ENCODE peak calls at places on chromosomes 2 and 18, in nine cellular contexts. T is iris pigment epithelial cell; R is endothelial cell; W is neural progenitor cell; L is activated CD4-positive, alpha-beta T cell treated with anti-CD3 and anti-CD28 coated beads for 24 hours; F is M059J; H is T-cell; X is OCI-LY7; S is mesothelial cell of epicardium. A is an unnamed sample.

GRCh38 chr18:51053822-51054221 is 23.8 kb downstream of the SMAD4 start:
- DNase-seq in S (no peak), F (peak), X (no peak), L (no peak), T (no peak), H (no peak), W (no peak), R (no peak), A (no peak)

GRCh38 chr2:283996-284794 is 3.7 kb downstream of the ALKAL2 start:
- DNase-seq in T (peak), X (no peak), S (no peak), H (no peak), F (peak), L (no peak), W (peak), R (no peak), A (peak)

GRCh38 chr2:204129591-204130270 is 193.2 kb downstream of the ICOS start:
- DNase-seq in X (no peak), H (no peak), T (no peak), L (no peak), F (no peak), W (no peak), S (no peak), R (no peak), A (no peak)

GRCh38 chr2:5981241-5982055 is 289.3 kb downstream of the SOX11 start:
- DNase-seq in R (peak), F (no peak), S (peak), W (peak), X (peak), L (no peak), H (no peak), T (peak), A (peak)

GRCh38 chr2:76447294-76447693 is 736.6 kb upstream of the GCFC2 start:
- DNase-seq in L (no peak), X (no peak), T (no peak), H (no peak), R (no peak), S (no peak), F (no peak), W (no peak), A (no peak)

GRCh38 chr18:54612237-54612636 is 21.2 kb downstream of the DYNAP start:
- DNase-seq in S (no peak), T (peak), X (no peak), R (no peak), H (no peak), W (no peak), F (peak), L (no peak), A (no peak)

GRCh38 chr2:109213646-109214417 is 84.8 kb downstream of the SH3RF3 start:
- DNase-seq in S (no peak), L (peak), W (no peak), H (peak), R (no peak), T (peak), X (no peak), F (peak), A (no peak)

GRCh38 chr18:74373428-74373827 is 57.8 kb downstream of the C18orf63 start:
- DNase-seq in R (no peak), T (no peak), H (peak), X (no peak), W (no peak), S (no peak), L (no peak), F (no peak), A (no peak)

GRCh38 chr2:36376319-36376765 is 20.8 kb downstream of the CRIM1 start:
- DNase-seq in H (no peak), F (peak), L (no peak), S (peak), T (peak), W (no peak), X (no peak), R (no peak), A (no peak)

GRCh38 chr2:174585111-174585510 is 12.5 kb downstream of the WIPF1 start:
- DNase-seq in H (no peak), T (no peak), X (no peak), F (no peak), S (no peak), W (no peak), L (no peak), R (no peak), A (no peak)

GRCh38 chr18:49898421-49898820 is 85.1 kb upstream of the ACAA2 start:
- DNase-seq in F (peak), L (peak), R (peak), H (peak), X (peak), T (peak), W (peak), S (peak), A (peak)

GRCh38 chr2:105329197-105329554 is 359 bp downstream of the TGFBRAP1 start:
- DNase-seq in T (no peak), X (peak), F (no peak), L (peak), S (no peak), W (no peak), H (no peak), R (no peak), A (no peak)

GRCh38 chr2:120262150-120262549 is 9.5 kb downstream of the RALB start:
- DNase-seq in H (no peak), X (no peak), T (no peak), R (no peak), W (no peak), F (no peak), L (no peak), S (no peak), A (no peak)

GRCh38 chr2:208266641-208267335 is 733 bp downstream of the PIKFYVE start:
- DNase-seq in W (no peak), S (no peak), F (no peak), X (peak), H (no peak), T (peak), R (no peak), L (no peak), A (no peak)

GRCh38 chr2:112636605-112637288 is 9.0 kb upstream of the SLC20A1 start:
- DNase-seq in R (no peak), T (no peak), W (no peak), X (peak), L (no peak), H (no peak), S (no peak), F (no peak), A (no peak)

GRCh38 chr2:157053876-157054275 is 203.6 kb upstream of the GALNT5 start:
- DNase-seq in W (no peak), F (no peak), S (no peak), H (no peak), R (no peak), L (no peak), T (peak), X (no peak), A (no peak)

GRCh38 chr2:158131919-158132566 is 30.4 kb downstream of the UPP2 start:
- DNase-seq in F (no peak), L (no peak), R (no peak), W (no peak), T (no peak), S (no peak), X (no peak), H (no peak), A (no peak)

GRCh38 chr2:220708366-220708765 is 863.7 kb downstream of the EPHA4 start:
- DNase-seq in L (no peak), X (no peak), R (no peak), T (peak), W (no peak), F (no peak), H (no peak), S (no peak), A (no peak)

GRCh38 chr2:37894047-37894446 is 31.0 kb upstream of the RMDN2 start:
- DNase-seq in W (no peak), H (no peak), L (no peak), F (no peak), S (no peak), X (no peak), T (no peak), R (no peak), A (no peak)

GRCh38 chr18:48959921-48960920 is 9.5 kb upstream of the SMAD7 start:
- DNase-seq in T (no peak), W (peak), H (no peak), S (no peak), L (no peak), X (no peak), R (no peak), F (peak), A (peak)

GRCh38 chr2:207935121-207935990 is 90.0 kb downstream of the PLEKHM3 start:
- DNase-seq in L (no peak), X (no peak), R (no peak), T (no peak), S (no peak), H (no peak), F (no peak), W (no peak), A (no peak)

GRCh38 chr2:37771600-37772088 is 100.2 kb upstream of the CDC42EP3 start:
- DNase-seq in S (no peak), F (peak), H (no peak), R (no peak), W (no peak), L (no peak), X (no peak), T (peak), A (no peak)

GRCh38 chr18:28149810-28150420 is 27.0 kb downstream of the CDH2 start:
- DNase-seq in W (no peak), S (no peak), H (no peak), X (no peak), R (no peak), L (no peak), T (no peak), F (no peak), A (no peak)

GRCh38 chr2:3246928-3247714 is 130.5 kb downstream of the EIPR1 start:
- DNase-seq in R (no peak), W (no peak), X (no peak), T (no peak), L (no peak), F (no peak), H (no peak), S (no peak), A (no peak)

GRCh38 chr2:48146552-48146951 is 240.3 kb upstream of the FBXO11 start:
- DNase-seq in W (no peak), H (no peak), X (no peak), R (no peak), F (no peak), S (no peak), L (no peak), T (no peak), A (no peak)

GRCh38 chr2:88147145-88147544 is 19.3 kb upstream of the FABP1 start:
- DNase-seq in W (no peak), F (no peak), S (no peak), T (no peak), R (no peak), H (no peak), X (no peak), L (no peak), A (no peak)

GRCh38 chr2:210895132-210895531 is 338.7 kb downstream of the CPS1 start:
- DNase-seq in H (no peak), R (peak), T (no peak), W (peak), F (no peak), X (no peak), S (no peak), L (no peak), A (peak)

GRCh38 chr2:54204476-54204875 is 51.6 kb downstream of the TSPYL6 start:
- DNase-seq in W (no peak), S (no peak), T (peak), H (no peak), R (no peak), X (no peak), F (no peak), L (no peak), A (no peak)

GRCh38 chr2:31992025-31992566 is 18.7 kb downstream of the MEMO1 start:
- DNase-seq in F (no peak), L (no peak), W (no peak), X (no peak), H (no peak), S (no peak), T (no peak), R (no peak), A (no peak)

GRCh38 chr2:101111917-101112771 is 39.0 kb downstream of the TBC1D8 start:
- DNase-seq in R (no peak), L (no peak), X (no peak), W (no peak), F (peak), S (no peak), H (no peak), T (no peak), A (no peak)

GRCh38 chr2:96852667-96853066 is 5.1 kb downstream of the ANKRD39 start:
- DNase-seq in S (no peak), H (no peak), W (no peak), X (no peak), R (no peak), F (no peak), T (no peak), L (no peak), A (no peak)

GRCh38 chr18:22433960-22434359 is 16.2 kb upstream of the CTAGE1 start:
- DNase-seq in H (no peak), W (no peak), X (no peak), F (peak), T (peak), L (no peak), S (no peak), R (no peak), A (no peak)

GRCh38 chr2:219243291-219243761 is 1.9 kb downstream of the GLB1L start:
- DNase-seq in H (no peak), W (no peak), F (no peak), X (no peak), T (peak), R (no peak), L (no peak), S (no peak), A (no peak)

GRCh38 chr2:216463148-216463547 is 35.5 kb upstream of the RPL37A start:
- DNase-seq in S (no peak), W (no peak), F (peak), H (no peak), T (peak), L (no peak), R (no peak), X (no peak), A (no peak)

GRCh38 chr2:127164761-127165538 is 55.1 kb downstream of the CYP27C1 start:
- DNase-seq in L (no peak), T (no peak), W (no peak), R (no peak), S (peak), X (peak), H (no peak), F (no peak), A (no peak)

GRCh38 chr2:168340931-168341330 is 93.5 kb upstream of the STK39 start:
- DNase-seq in H (no peak), S (no peak), L (no peak), T (no peak), R (no peak), X (no peak), F (no peak), W (no peak), A (no peak)

GRCh38 chr2:21694536-21694935 is 570.8 kb downstream of the TDRD15 start:
- DNase-seq in L (no peak), T (no peak), H (no peak), X (no peak), S (no peak), F (no peak), R (no peak), W (no peak), A (no peak)

A was measured in H9.